ENCODE peak calls at places on chromosomes 5 and 9, in nine cellular contexts. One of them, this sample, is unnamed.

GRCh38 chr9:124260769-124261603 is 3.2 kb downstream of the NEK6 start:
- DNase-seq in stimulated activated CD4-positive, alpha-beta T cell treated with anti-CD3 and anti-CD28 coated beads, TNF-alpha, amount 100 ng/mL, for 1 hour: no peak
- DNase-seq in stimulated activated CD8-positive, alpha-beta memory T cell treated with anti-CD3 and anti-CD28 coated beads, Interleukin-15, amount 100 ng/mL, for 1 hour: no peak
- DNase-seq in AG20443: peak
- DNase-seq in GM19239: no peak
- DNase-seq in iPS DF 6.9: no peak
- DNase-seq in kidney glomerular epithelial cell: peak
- DNase-seq in RCC 7860: peak
- DNase-seq in HFF-Myc: no peak
- DNase-seq in this sample: no peak

GRCh38 chr5:16609412-16609811 is 7.4 kb downstream of the RETREG1 start:
- DNase-seq in HFF-Myc: no peak
- DNase-seq in iPS DF 6.9: no peak
- DNase-seq in RCC 7860: no peak
- DNase-seq in stimulated activated CD4-positive, alpha-beta T cell treated with anti-CD3 and anti-CD28 coated beads, TNF-alpha, amount 100 ng/mL, for 1 hour: no peak
- DNase-seq in kidney glomerular epithelial cell: no peak
- DNase-seq in AG20443: no peak
- DNase-seq in stimulated activated CD8-positive, alpha-beta memory T cell treated with anti-CD3 and anti-CD28 coated beads, Interleukin-15, amount 100 ng/mL, for 1 hour: no peak
- DNase-seq in GM19239: no peak
- DNase-seq in this sample: no peak

GRCh38 chr5:17302590-17302989 is 85.2 kb downstream of the BASP1 start:
- DNase-seq in stimulated activated CD8-positive, alpha-beta memory T cell treated with anti-CD3 and anti-CD28 coated beads, Interleukin-15, amount 100 ng/mL, for 1 hour: no peak
- DNase-seq in kidney glomerular epithelial cell: no peak
- DNase-seq in AG20443: peak
- DNase-seq in stimulated activated CD4-positive, alpha-beta T cell treated with anti-CD3 and anti-CD28 coated beads, TNF-alpha, amount 100 ng/mL, for 1 hour: no peak
- DNase-seq in iPS DF 6.9: no peak
- DNase-seq in GM19239: no peak
- DNase-seq in RCC 7860: no peak
- DNase-seq in HFF-Myc: no peak
- DNase-seq in this sample: no peak

GRCh38 chr9:91186311-91187101 is 175.2 kb downstream of the AUH start:
- DNase-seq in AG20443: peak
- DNase-seq in kidney glomerular epithelial cell: no peak
- DNase-seq in HFF-Myc: no peak
- DNase-seq in GM19239: no peak
- DNase-seq in stimulated activated CD8-positive, alpha-beta memory T cell treated with anti-CD3 and anti-CD28 coated beads, Interleukin-15, amount 100 ng/mL, for 1 hour: no peak
- DNase-seq in RCC 7860: peak
- DNase-seq in stimulated activated CD4-positive, alpha-beta T cell treated with anti-CD3 and anti-CD28 coated beads, TNF-alpha, amount 100 ng/mL, for 1 hour: no peak
- DNase-seq in iPS DF 6.9: no peak
- DNase-seq in this sample: peak

GRCh38 chr5:66987949-66988838 is 208.4 kb downstream of the CD180 start:
- DNase-seq in HFF-Myc: no peak
- DNase-seq in GM19239: no peak
- DNase-seq in stimulated activated CD4-positive, alpha-beta T cell treated with anti-CD3 and anti-CD28 coated beads, TNF-alpha, amount 100 ng/mL, for 1 hour: no peak
- DNase-seq in RCC 7860: peak
- DNase-seq in iPS DF 6.9: no peak
- DNase-seq in AG20443: peak
- DNase-seq in stimulated activated CD8-positive, alpha-beta memory T cell treated with anti-CD3 and anti-CD28 coated beads, Interleukin-15, amount 100 ng/mL, for 1 hour: no peak
- DNase-seq in kidney glomerular epithelial cell: peak
- DNase-seq in this sample: peak

GRCh38 chr5:36985387-36985786 is 108.8 kb downstream of the NIPBL start:
- DNase-seq in stimulated activated CD4-positive, alpha-beta T cell treated with anti-CD3 and anti-CD28 coated beads, TNF-alpha, amount 100 ng/mL, for 1 hour: no peak
- DNase-seq in AG20443: no peak
- DNase-seq in GM19239: no peak
- DNase-seq in iPS DF 6.9: no peak
- DNase-seq in stimulated activated CD8-positive, alpha-beta memory T cell treated with anti-CD3 and anti-CD28 coated beads, Interleukin-15, amount 100 ng/mL, for 1 hour: no peak
- DNase-seq in kidney glomerular epithelial cell: no peak
- DNase-seq in RCC 7860: no peak
- DNase-seq in HFF-Myc: no peak
- DNase-seq in this sample: no peak

GRCh38 chr9:126869368-126869767 is 8.9 kb downstream of the ZBTB34 start:
- DNase-seq in HFF-Myc: no peak
- DNase-seq in stimulated activated CD4-positive, alpha-beta T cell treated with anti-CD3 and anti-CD28 coated beads, TNF-alpha, amount 100 ng/mL, for 1 hour: no peak
- DNase-seq in stimulated activated CD8-positive, alpha-beta memory T cell treated with anti-CD3 and anti-CD28 coated beads, Interleukin-15, amount 100 ng/mL, for 1 hour: no peak
- DNase-seq in iPS DF 6.9: no peak
- DNase-seq in RCC 7860: no peak
- DNase-seq in GM19239: no peak
- DNase-seq in kidney glomerular epithelial cell: no peak
- DNase-seq in AG20443: no peak
- DNase-seq in this sample: no peak

GRCh38 chr5:68187268-68188055 is 28.1 kb upstream of the PIK3R1 start:
- DNase-seq in HFF-Myc: no peak
- DNase-seq in stimulated activated CD4-positive, alpha-beta T cell treated with anti-CD3 and anti-CD28 coated beads, TNF-alpha, amount 100 ng/mL, for 1 hour: no peak
- DNase-seq in kidney glomerular epithelial cell: peak
- DNase-seq in RCC 7860: no peak
- DNase-seq in AG20443: no peak
- DNase-seq in iPS DF 6.9: no peak
- DNase-seq in GM19239: no peak
- DNase-seq in stimulated activated CD8-positive, alpha-beta memory T cell treated with anti-CD3 and anti-CD28 coated beads, Interleukin-15, amount 100 ng/mL, for 1 hour: no peak
- DNase-seq in this sample: no peak

GRCh38 chr5:76145945-76146344 is 62.8 kb downstream of the SV2C start:
- DNase-seq in RCC 7860: no peak
- DNase-seq in kidney glomerular epithelial cell: no peak
- DNase-seq in stimulated activated CD4-positive, alpha-beta T cell treated with anti-CD3 and anti-CD28 coated beads, TNF-alpha, amount 100 ng/mL, for 1 hour: no peak
- DNase-seq in iPS DF 6.9: peak
- DNase-seq in AG20443: no peak
- DNase-seq in stimulated activated CD8-positive, alpha-beta memory T cell treated with anti-CD3 and anti-CD28 coated beads, Interleukin-15, amount 100 ng/mL, for 1 hour: no peak
- DNase-seq in HFF-Myc: no peak
- DNase-seq in GM19239: no peak
- DNase-seq in this sample: peak

GRCh38 chr5:1727571-1727970 is 72.1 kb downstream of the MRPL36 start:
- DNase-seq in stimulated activated CD8-positive, alpha-beta memory T cell treated with anti-CD3 and anti-CD28 coated beads, Interleukin-15, amount 100 ng/mL, for 1 hour: no peak
- DNase-seq in stimulated activated CD4-positive, alpha-beta T cell treated with anti-CD3 and anti-CD28 coated beads, TNF-alpha, amount 100 ng/mL, for 1 hour: no peak
- DNase-seq in RCC 7860: no peak
- DNase-seq in AG20443: no peak
- DNase-seq in GM19239: no peak
- DNase-seq in iPS DF 6.9: no peak
- DNase-seq in HFF-Myc: no peak
- DNase-seq in kidney glomerular epithelial cell: no peak
- DNase-seq in this sample: no peak

GRCh38 chr5:38291355-38291754 is 33.0 kb downstream of the EGFLAM start:
- DNase-seq in stimulated activated CD8-positive, alpha-beta memory T cell treated with anti-CD3 and anti-CD28 coated beads, Interleukin-15, amount 100 ng/mL, for 1 hour: no peak
- DNase-seq in GM19239: no peak
- DNase-seq in iPS DF 6.9: no peak
- DNase-seq in AG20443: no peak
- DNase-seq in RCC 7860: no peak
- DNase-seq in stimulated activated CD4-positive, alpha-beta T cell treated with anti-CD3 and anti-CD28 coated beads, TNF-alpha, amount 100 ng/mL, for 1 hour: no peak
- DNase-seq in kidney glomerular epithelial cell: no peak
- DNase-seq in HFF-Myc: no peak
- DNase-seq in this sample: no peak

GRCh38 chr5:55294935-55295334 is 12.6 kb downstream of the DHX29 start:
- DNase-seq in HFF-Myc: no peak
- DNase-seq in stimulated activated CD4-positive, alpha-beta T cell treated with anti-CD3 and anti-CD28 coated beads, TNF-alpha, amount 100 ng/mL, for 1 hour: no peak
- DNase-seq in GM19239: no peak
- DNase-seq in stimulated activated CD8-positive, alpha-beta memory T cell treated with anti-CD3 and anti-CD28 coated beads, Interleukin-15, amount 100 ng/mL, for 1 hour: no peak
- DNase-seq in iPS DF 6.9: no peak
- DNase-seq in AG20443: no peak
- DNase-seq in RCC 7860: no peak
- DNase-seq in kidney glomerular epithelial cell: no peak
- DNase-seq in this sample: no peak

GRCh38 chr5:13249854-13250253 is 694.6 kb downstream of the DNAH5 start:
- DNase-seq in kidney glomerular epithelial cell: no peak
- DNase-seq in RCC 7860: no peak
- DNase-seq in stimulated activated CD8-positive, alpha-beta memory T cell treated with anti-CD3 and anti-CD28 coated beads, Interleukin-15, amount 100 ng/mL, for 1 hour: no peak
- DNase-seq in GM19239: no peak
- DNase-seq in HFF-Myc: no peak
- DNase-seq in stimulated activated CD4-positive, alpha-beta T cell treated with anti-CD3 and anti-CD28 coated beads, TNF-alpha, amount 100 ng/mL, for 1 hour: no peak
- DNase-seq in AG20443: no peak
- DNase-seq in iPS DF 6.9: no peak
- DNase-seq in this sample: peak

This sample was measured in RKO.